ENCODE peak calls at places on chromosomes 12 and 14, in five cellular contexts. B, A, C, V and K are unnamed samples.

GRCh38 chr14:34461334-34462131 is 507 bp downstream of the SPTSSA start:
- DNase-seq in V (peak), C (peak), A (peak), B (peak), K (peak)

GRCh38 chr14:37343307-37344094 is 145.8 kb downstream of the MIPOL1 start:
- DNase-seq in A (no peak), B (no peak), V (no peak), C (no peak), K (no peak)

GRCh38 chr14:42140831-42141279 is 534.2 kb downstream of the LRFN5 start:
- DNase-seq in V (no peak), B (no peak), A (no peak), C (no peak), K (no peak)

GRCh38 chr14:104878582-104878981 is 13.5 kb downstream of the CEP170B start:
- DNase-seq in A (no peak), B (no peak), C (no peak), V (no peak), K (no peak)

GRCh38 chr14:70441641-70442040 is 10.3 kb upstream of the ADAM21 start:
- DNase-seq in B (no peak), C (no peak), A (no peak), V (no peak), K (no peak)

GRCh38 chr12:129570796-129571400 is 332.9 kb downstream of the TMEM132D start:
- DNase-seq in V (no peak), A (no peak), C (no peak), B (no peak), K (no peak)

GRCh38 chr12:74770552-74770951 is 232.9 kb downstream of the ATXN7L3B start:
- DNase-seq in A (no peak), B (no peak), V (no peak), C (no peak), K (no peak)

GRCh38 chr14:101025131-101025530 is 121.6 kb upstream of the RTL1 start:
- DNase-seq in C (no peak), V (no peak), A (no peak), B (no peak), K (no peak)

GRCh38 chr12:14213542-14213941 is 151.9 kb upstream of the ATF7IP start:
- DNase-seq in V (peak), A (no peak), B (no peak), C (no peak), K (no peak)

GRCh38 chr12:65740873-65741600 is 83.2 kb upstream of the HMGA2 start:
- DNase-seq in A (peak), V (no peak), B (peak), C (peak), K (peak)

GRCh38 chr12:57461326-57461903 is 1.8 kb downstream of the GLI1 start:
- DNase-seq in C (no peak), V (no peak), A (peak), B (peak), K (peak)

GRCh38 chr12:31702047-31702446 is 26.8 kb downstream of the AMN1 start:
- DNase-seq in B (no peak), A (no peak), C (no peak), V (peak), K (no peak)

GRCh38 chr12:9163392-9163791 is 44.8 kb downstream of the PZP start:
- DNase-seq in C (peak), A (no peak), V (no peak), B (no peak), K (no peak)

GRCh38 chr14:50874842-50875241 is 3.0 kb downstream of the ABHD12B start:
- DNase-seq in B (no peak), A (no peak), V (no peak), C (peak), K (no peak)

GRCh38 chr14:92041203-92041602 is 1.3 kb upstream of the TRIP11 start:
- DNase-seq in C (no peak), A (no peak), V (no peak), B (no peak), K (no peak)

GRCh38 chr12:67742461-67742860 is 93.9 kb downstream of the DYRK2 start:
- DNase-seq in A (no peak), V (no peak), C (no peak), B (no peak), K (no peak)

GRCh38 chr14:23640524-23641141 is 4.5 kb downstream of the DHRS2 start:
- DNase-seq in A (no peak), C (peak), B (peak), V (no peak), K (peak)

GRCh38 chr14:76564471-76565119 is 188.7 kb downstream of the ESRRB start:
- DNase-seq in V (peak), A (no peak), B (peak), C (no peak), K (no peak)

GRCh38 chr12:108449478-108449877 is 65.6 kb upstream of the FICD start:
- DNase-seq in C (no peak), A (no peak), V (no peak), B (no peak), K (no peak)

GRCh38 chr12:13343380-13343779 is 146.9 kb downstream of the EMP1 start:
- DNase-seq in A (no peak), V (peak), B (no peak), C (no peak), K (no peak)

GRCh38 chr12:69540606-69541386 is 44.5 kb upstream of the CCT2 start:
- DNase-seq in V (no peak), B (no peak), A (no peak), C (no peak), K (no peak)

GRCh38 chr14:36516719-36517241 is 3.3 kb downstream of the NKX2-1 start:
- DNase-seq in C (no peak), B (peak), A (no peak), V (no peak), K (no peak)

GRCh38 chr14:73168274-73168673 is 32.0 kb downstream of the PSEN1 start:
- DNase-seq in B (no peak), V (no peak), C (no peak), A (no peak), K (no peak)

GRCh38 chr12:47277972-47278448 is 198.3 kb upstream of the AMIGO2 start:
- DNase-seq in A (peak), V (peak), C (no peak), B (no peak), K (no peak)
- TF ChIP-seq SP1 in A (no peak), V (peak), C (no peak), B (no peak), K (no peak)

GRCh38 chr14:86938356-86938755 is 1054.6 kb downstream of the GALC start:
- DNase-seq in C (no peak), V (no peak), A (no peak), B (no peak), K (no peak)

GRCh38 chr14:86935241-86935640 is 1057.7 kb downstream of the GALC start:
- DNase-seq in B (no peak), A (no peak), V (no peak), C (no peak), K (no peak)

GRCh38 chr14:86934196-86934595 is 1058.8 kb downstream of the GALC start:
- DNase-seq in A (no peak), B (no peak), C (no peak), V (no peak), K (no peak)

GRCh38 chr14:86933460-86933859 is 1059.5 kb downstream of the GALC start:
- DNase-seq in C (no peak), V (no peak), A (no peak), B (no peak), K (no peak)

GRCh38 chr14:86936556-86936955 is 1056.4 kb downstream of the GALC start:
- DNase-seq in B (no peak), A (no peak), V (no peak), C (no peak), K (no peak)
- TF ChIP-seq SP1 in B (no peak), A (no peak), V (no peak), C (no peak), K (no peak)

GRCh38 chr14:39607978-39608377 is 175.7 kb upstream of the FBXO33 start:
- DNase-seq in V (no peak), A (no peak), C (no peak), B (no peak), K (no peak)
- TF ChIP-seq SP1 in V (no peak), A (no peak), C (no peak), B (no peak), K (no peak)

DNA sequence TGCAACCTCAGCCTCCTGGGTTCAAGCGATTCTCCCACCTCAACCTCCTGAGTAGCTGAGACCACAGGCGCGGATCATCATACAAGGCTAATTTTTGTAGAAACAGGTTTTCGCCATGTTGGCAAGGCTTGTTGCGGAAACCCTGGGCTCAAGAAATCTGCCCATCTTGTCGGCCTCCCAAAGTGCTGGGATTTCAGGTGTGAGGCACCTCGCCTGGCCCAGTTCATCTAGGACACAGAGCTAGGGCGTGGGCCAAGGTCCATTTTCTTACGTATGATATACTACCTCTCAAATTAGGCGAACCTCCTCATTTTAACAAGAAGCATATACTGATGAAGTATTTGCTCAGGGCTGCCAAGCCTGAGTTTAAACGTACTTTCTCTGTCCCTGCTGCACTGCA is 2.1 kb downstream of the RPS29 start:
- DNase-seq in A (no peak), B (no peak), C (no peak), V (no peak), K (no peak)
- TF ChIP-seq SP1 in A (no peak), B (no peak), C (no peak), V (no peak), K (no peak)

DNA sequence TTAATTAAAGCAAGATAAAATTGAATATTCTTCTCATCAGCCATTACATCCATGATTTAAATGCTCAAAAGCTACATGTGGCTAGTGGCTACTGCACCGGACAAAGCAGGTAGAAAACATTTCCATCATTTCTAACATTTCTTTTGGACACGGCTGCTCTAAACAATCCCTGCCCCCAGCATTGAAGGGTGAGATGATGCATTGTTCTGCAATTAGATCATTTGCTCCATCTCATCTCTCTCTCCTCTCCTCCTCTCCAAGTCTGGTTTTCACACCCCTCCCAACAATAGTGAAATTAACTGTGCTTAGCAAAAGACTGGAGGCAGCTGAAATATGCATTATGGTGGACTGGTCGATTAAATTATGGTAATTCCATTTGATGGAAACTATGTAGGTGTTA is 288.5 kb downstream of the KSR2 start:
- DNase-seq in V (no peak), C (no peak), A (no peak), B (no peak), K (no peak)
- TF ChIP-seq SP1 in V (no peak), C (no peak), A (no peak), B (no peak), K (no peak)

GRCh38 chr12:124605150-124605549 is 37.7 kb upstream of the NCOR2 start:
- DNase-seq in B (no peak), V (no peak), A (peak), C (no peak), K (no peak)

GRCh38 chr12:124603910-124604775 is 36.7 kb upstream of the NCOR2 start:
- DNase-seq in C (no peak), B (no peak), V (no peak), A (no peak), K (no peak)

GRCh38 chr12:124608451-124608870 is 41.0 kb upstream of the NCOR2 start:
- DNase-seq in C (no peak), A (no peak), B (no peak), V (no peak), K (no peak)

GRCh38 chr12:124607681-124608425 is 40.4 kb upstream of the NCOR2 start:
- DNase-seq in B (no peak), C (no peak), V (no peak), A (no peak), K (no peak)

DNA sequence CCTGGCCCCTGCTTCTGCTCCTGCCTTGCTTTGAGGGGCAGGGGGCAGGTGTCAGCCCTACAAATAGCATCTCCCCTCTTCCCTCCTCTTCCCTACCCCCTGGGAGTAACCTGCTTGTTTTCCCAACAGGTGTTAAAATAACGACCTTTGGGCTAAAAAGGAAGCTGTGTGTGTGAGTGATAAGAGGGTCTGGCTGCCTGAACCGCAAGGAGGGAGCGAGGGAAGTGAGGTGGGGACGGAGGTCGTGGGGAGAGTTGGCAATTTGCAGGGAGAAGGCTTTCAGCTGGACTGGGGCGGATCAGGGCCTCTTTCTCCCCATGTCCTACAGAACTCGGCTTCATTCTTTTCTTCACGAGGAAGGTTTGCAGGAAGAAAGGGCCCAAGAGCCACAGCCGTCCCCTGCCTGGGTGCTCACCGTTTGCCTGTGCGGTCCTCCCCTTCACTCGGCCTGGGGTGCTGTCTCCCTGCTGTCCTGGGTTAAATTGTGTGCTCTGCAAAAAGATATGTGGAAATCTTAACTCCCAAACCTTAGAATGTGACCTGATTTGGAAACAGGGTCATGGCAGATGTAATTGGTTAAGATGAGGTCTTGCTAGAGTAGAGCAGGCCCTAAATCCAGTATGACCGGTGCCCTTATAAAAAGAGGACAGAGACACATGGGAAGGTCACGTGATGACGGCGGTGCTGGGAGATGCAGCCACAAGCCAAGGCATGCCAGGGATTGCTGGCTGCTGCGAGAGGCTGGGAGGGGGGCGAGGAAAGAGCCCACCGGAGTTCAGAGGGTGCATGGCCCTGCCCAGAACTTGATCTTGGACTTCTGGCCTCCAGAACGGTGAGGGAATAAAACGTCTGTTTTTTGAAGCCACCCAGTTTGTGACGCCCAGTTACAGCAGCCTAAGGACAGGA is 38.7 kb upstream of the NCOR2 start:
- DNase-seq in C (no peak), A (peak), B (no peak), V (no peak), K (no peak)
- TF ChIP-seq SP1 in C (no peak), A (no peak), B (no peak), V (no peak), K (no peak)